ENCODE peak calls at places on chromosomes 12 and 14, in four cellular contexts. One of them, this sample, is unnamed.

GRCh38 chr12:47768323-47768811 is 4.7 kb upstream of the SLC48A1 start:
- DNase-seq in IMR-90: peak
- DNase-seq in H9: no peak
- DNase-seq in neuronal stem cell: no peak
- DNase-seq in this sample: peak

GRCh38 chr12:119683413-119683812 is 15.5 kb downstream of the PRKAB1 start:
- DNase-seq in H9: no peak
- DNase-seq in IMR-90: peak
- DNase-seq in neuronal stem cell: no peak
- DNase-seq in this sample: no peak

GRCh38 chr12:6987956-6988573 is 17.4 kb downstream of the EMG1 start:
- DNase-seq in neuronal stem cell: no peak
- DNase-seq in IMR-90: no peak
- DNase-seq in H9: no peak
- DNase-seq in this sample: no peak

GRCh38 chr14:77212933-77213656 is 31.5 kb downstream of the TMEM63C start:
- DNase-seq in H9: peak
- DNase-seq in neuronal stem cell: peak
- DNase-seq in IMR-90: no peak
- DNase-seq in this sample: peak

GRCh38 chr12:72323881-72324280 is 51.7 kb downstream of the TRHDE start:
- DNase-seq in IMR-90: peak
- DNase-seq in neuronal stem cell: no peak
- DNase-seq in H9: no peak
- DNase-seq in this sample: no peak

GRCh38 chr12:115306380-115306779 is 622.4 kb upstream of the TBX3 start:
- DNase-seq in H9: no peak
- DNase-seq in IMR-90: no peak
- DNase-seq in neuronal stem cell: no peak
- DNase-seq in this sample: no peak

GRCh38 chr14:77037338-77037782 is 8.9 kb upstream of the IRF2BPL start:
- DNase-seq in H9: no peak
- DNase-seq in IMR-90: no peak
- DNase-seq in neuronal stem cell: no peak
- DNase-seq in this sample: no peak

GRCh38 chr12:122226366-122227222 is 742 bp upstream of the DIABLO start:
- DNase-seq in H9: no peak
- DNase-seq in IMR-90: no peak
- DNase-seq in neuronal stem cell: no peak
- DNase-seq in this sample: peak

GRCh38 chr12:55728185-55728931 is 451 bp downstream of the CD63 start:
- DNase-seq in IMR-90: peak
- DNase-seq in H9: no peak
- DNase-seq in neuronal stem cell: no peak
- DNase-seq in this sample: peak

GRCh38 chr14:24937300-24937699 is 112.6 kb downstream of the STXBP6 start:
- DNase-seq in IMR-90: no peak
- DNase-seq in neuronal stem cell: no peak
- DNase-seq in H9: no peak
- DNase-seq in this sample: no peak

GRCh38 chr12:122646568-122647220 is 56.5 kb downstream of the HCAR2 start:
- DNase-seq in H9: no peak
- DNase-seq in neuronal stem cell: no peak
- DNase-seq in IMR-90: peak
- DNase-seq in this sample: no peak

GRCh38 chr14:90491221-90491867 is 94.5 kb downstream of the CALM1 start:
- DNase-seq in H9: no peak
- DNase-seq in IMR-90: peak
- DNase-seq in neuronal stem cell: no peak
- DNase-seq in this sample: peak

GRCh38 chr12:5177731-5178130 is 134.1 kb downstream of the KCNA5 start:
- DNase-seq in neuronal stem cell: no peak
- DNase-seq in H9: no peak
- DNase-seq in IMR-90: no peak
- DNase-seq in this sample: no peak

GRCh38 chr14:85165091-85165490 is 364.9 kb upstream of the FLRT2 start:
- DNase-seq in IMR-90: no peak
- DNase-seq in H9: no peak
- DNase-seq in neuronal stem cell: no peak
- DNase-seq in this sample: no peak

GRCh38 chr12:94205738-94206310 is 57.4 kb downstream of the PLXNC1 start:
- DNase-seq in IMR-90: no peak
- DNase-seq in H9: no peak
- DNase-seq in neuronal stem cell: no peak
- DNase-seq in this sample: no peak

GRCh38 chr12:116735951-116736599 is 1.8 kb downstream of the SPRING1 start:
- DNase-seq in neuronal stem cell: no peak
- DNase-seq in IMR-90: no peak
- DNase-seq in H9: no peak
- DNase-seq in this sample: peak

GRCh38 chr12:107311682-107312081 is 218.3 kb upstream of the CRY1 start:
- DNase-seq in H9: no peak
- DNase-seq in neuronal stem cell: no peak
- DNase-seq in IMR-90: no peak
- DNase-seq in this sample: no peak

GRCh38 chr14:72738181-72738611 is 155.7 kb downstream of the DPF3 start:
- DNase-seq in IMR-90: no peak
- DNase-seq in H9: peak
- DNase-seq in neuronal stem cell: no peak
- DNase-seq in this sample: no peak

GRCh38 chr12:6813363-6813762 is 8.3 kb upstream of the GPR162 start:
- DNase-seq in H9: no peak
- DNase-seq in neuronal stem cell: no peak
- DNase-seq in IMR-90: no peak
- DNase-seq in this sample: no peak

GRCh38 chr12:82554529-82554928 is 132.2 kb upstream of the TMTC2 start:
- DNase-seq in neuronal stem cell: no peak
- DNase-seq in H9: no peak
- DNase-seq in IMR-90: no peak
- DNase-seq in this sample: no peak

GRCh38 chr14:84162658-84163057 is 1367.3 kb upstream of the FLRT2 start:
- DNase-seq in IMR-90: no peak
- DNase-seq in neuronal stem cell: no peak
- DNase-seq in H9: no peak
- DNase-seq in this sample: no peak

GRCh38 chr12:642633-643477 is 20.4 kb downstream of the NINJ2 start:
- DNase-seq in neuronal stem cell: peak
- DNase-seq in IMR-90: peak
- DNase-seq in H9: peak
- DNase-seq in this sample: peak

GRCh38 chr12:50689437-50689836 is 74.5 kb upstream of the ATF1 start:
- DNase-seq in neuronal stem cell: no peak
- DNase-seq in H9: no peak
- DNase-seq in IMR-90: no peak
- DNase-seq in this sample: peak

GRCh38 chr12:24845615-24846014 is 103.3 kb downstream of the BCAT1 start:
- DNase-seq in IMR-90: peak
- DNase-seq in neuronal stem cell: no peak
- DNase-seq in H9: no peak
- DNase-seq in this sample: no peak

GRCh38 chr14:95281560-95282176 is 38.0 kb downstream of the CLMN start:
- DNase-seq in IMR-90: no peak
- DNase-seq in neuronal stem cell: no peak
- DNase-seq in H9: peak
- DNase-seq in this sample: no peak
- H2AK5ac ChIP-seq in IMR-90: no peak
- H2AK5ac ChIP-seq in neuronal stem cell: no peak
- H2AK5ac ChIP-seq in H9: no peak
- H2AK5ac ChIP-seq in this sample: no peak

GRCh38 chr14:61089126-61089750 is 108.2 kb downstream of the SLC38A6 start:
- DNase-seq in neuronal stem cell: no peak
- DNase-seq in IMR-90: no peak
- DNase-seq in H9: no peak
- DNase-seq in this sample: no peak
- H2AK5ac ChIP-seq in neuronal stem cell: no peak
- H2AK5ac ChIP-seq in IMR-90: peak
- H2AK5ac ChIP-seq in H9: no peak
- H2AK5ac ChIP-seq in this sample: no peak

DNA sequence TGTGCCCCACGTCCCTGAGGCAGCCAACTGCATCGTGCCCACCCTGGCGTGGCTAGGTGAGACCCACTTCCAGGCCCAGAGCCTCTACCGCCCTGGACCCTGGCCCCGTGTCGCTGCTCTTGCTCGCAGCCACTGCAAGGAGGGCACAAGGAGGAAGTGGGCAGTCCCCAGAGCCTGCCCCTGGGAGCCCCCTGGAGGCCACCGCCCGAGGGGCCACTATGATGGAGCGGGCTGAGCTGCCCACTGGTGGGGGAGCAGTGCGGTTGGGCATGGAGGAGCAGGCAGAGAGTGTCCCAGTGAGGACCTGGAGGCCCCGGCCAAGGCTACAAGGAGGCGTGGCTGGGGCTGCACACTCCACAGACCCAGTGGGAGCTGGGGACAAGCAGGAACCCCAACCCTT is 323.6 kb downstream of the PCNX1 start:
- DNase-seq in neuronal stem cell: no peak
- DNase-seq in H9: peak
- DNase-seq in IMR-90: no peak
- DNase-seq in this sample: no peak
- H2AK5ac ChIP-seq in neuronal stem cell: peak
- H2AK5ac ChIP-seq in H9: no peak
- H2AK5ac ChIP-seq in IMR-90: no peak
- H2AK5ac ChIP-seq in this sample: no peak

GRCh38 chr12:84689638-84690037 is 223.0 kb downstream of the SLC6A15 start:
- DNase-seq in IMR-90: no peak
- DNase-seq in H9: peak
- DNase-seq in neuronal stem cell: no peak
- DNase-seq in this sample: no peak
- H2AK5ac ChIP-seq in IMR-90: no peak
- H2AK5ac ChIP-seq in H9: no peak
- H2AK5ac ChIP-seq in neuronal stem cell: no peak
- H2AK5ac ChIP-seq in this sample: no peak

DNA sequence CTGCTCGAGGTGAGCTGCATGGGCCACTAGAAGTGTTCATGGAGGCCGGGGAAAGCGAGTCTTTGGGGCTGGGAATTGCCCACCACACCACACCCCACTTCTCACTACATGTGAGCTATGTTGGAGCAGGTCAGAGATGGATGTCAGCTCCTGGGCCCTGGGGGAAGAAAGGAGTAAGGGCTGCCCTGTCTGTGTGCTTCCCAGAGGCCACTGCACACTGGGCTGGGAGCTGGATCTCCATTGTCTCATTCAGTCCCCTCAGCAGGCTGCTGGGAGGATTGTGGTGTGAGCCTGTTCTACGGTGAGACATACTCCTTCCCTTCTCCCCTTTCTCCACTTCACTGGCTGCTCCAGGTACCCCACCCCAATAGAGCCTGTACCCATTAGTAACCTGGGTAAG is 10.5 kb downstream of the FIGNL2 start:
- DNase-seq in neuronal stem cell: no peak
- DNase-seq in H9: no peak
- DNase-seq in IMR-90: no peak
- DNase-seq in this sample: no peak
- H2AK5ac ChIP-seq in neuronal stem cell: peak
- H2AK5ac ChIP-seq in H9: no peak
- H2AK5ac ChIP-seq in IMR-90: no peak
- H2AK5ac ChIP-seq in this sample: no peak

GRCh38 chr12:15862840-15863239 is 19.3 kb upstream of the STRAP start:
- DNase-seq in IMR-90: no peak
- DNase-seq in neuronal stem cell: no peak
- DNase-seq in H9: no peak
- DNase-seq in this sample: no peak
- H2AK5ac ChIP-seq in IMR-90: no peak
- H2AK5ac ChIP-seq in neuronal stem cell: no peak
- H2AK5ac ChIP-seq in H9: no peak
- H2AK5ac ChIP-seq in this sample: no peak

GRCh38 chr12:87928046-87928445 is 101.2 kb downstream of the C12orf50 start:
- DNase-seq in neuronal stem cell: no peak
- DNase-seq in IMR-90: peak
- DNase-seq in H9: no peak
- DNase-seq in this sample: no peak
- H2AK5ac ChIP-seq in neuronal stem cell: no peak
- H2AK5ac ChIP-seq in IMR-90: no peak
- H2AK5ac ChIP-seq in H9: no peak
- H2AK5ac ChIP-seq in this sample: no peak

This sample was measured in mesendoderm.